ENCODE peak calls at places on chromosomes 4 and X, in seven cellular contexts. L is ovary; D is GM23248; E is H9; F is naive thymus-derived CD4-positive, alpha-beta T cell; G is pancreas; Y is uterus. H is an unnamed sample. For H3K27me3 and H3K9me3, the result is how much of the 10 kb centered on the place peaks cover.

GRCh38 chr4:73208376-73208775 is 50.2 kb downstream of the ANKRD17 start:
- DNase-seq in L (no peak), D (peak), E (no peak), F (no peak), G (no peak), Y (no peak), H (no peak)

GRCh38 chr4:108560624-108561023 is 59.8 kb upstream of the RPL34 start:
- DNase-seq in L (no peak), D (no peak), E (no peak), F (no peak), G (no peak), Y (peak), H (no peak)

GRCh38 chr4:8156617-8157016 is 2.0 kb downstream of the ABLIM2 start:
- DNase-seq in L (no peak), D (no peak), E (no peak), F (no peak), G (peak), Y (no peak), H (no peak)

GRCh38 chrX:53682885-53683555 is 3.5 kb downstream of the HUWE1 start:
- DNase-seq in L (no peak), D (peak), E (peak), F (peak), G (no peak), Y (peak), H (peak)

GRCh38 chr4:57865264-57865663 is 755.1 kb upstream of the IGFBP7 start:
- DNase-seq in L (no peak), D (no peak), E (no peak), F (no peak), G (no peak), Y (no peak), H (no peak)

GRCh38 chr4:135250040-135250439 is 1048.5 kb upstream of the PABPC4L start:
- DNase-seq in L (no peak), D (no peak), E (no peak), F (no peak), G (no peak), Y (no peak), H (no peak)

GRCh38 chrX:74613350-74614192 is 853 bp downstream of the RLIM start:
- DNase-seq in L (no peak), D (peak), E (no peak), F (no peak), G (no peak), Y (no peak), H (peak)

GRCh38 chr4:147735413-147736301 is 3.8 kb downstream of the ARHGAP10 start:
- DNase-seq in L (no peak), D (peak), E (no peak), F (no peak), G (no peak), Y (no peak), H (no peak)

GRCh38 chr4:177177446-177178160 is 132.1 kb upstream of the NEIL3 start:
- DNase-seq in L (no peak), D (peak), E (no peak), F (no peak), G (no peak), Y (no peak), H (no peak)

GRCh38 chrX:11423949-11424348 is 130.7 kb downstream of the AMELX start:
- DNase-seq in L (no peak), D (no peak), E (no peak), F (no peak), G (no peak), Y (no peak), H (no peak)

GRCh38 chrX:120517936-120518335 is 42.8 kb downstream of the CUL4B start:
- DNase-seq in L (no peak), D (peak), E (no peak), F (no peak), G (no peak), Y (no peak), H (no peak)

GRCh38 chr4:20408596-20408995 is 156.9 kb downstream of the SLIT2 start:
- DNase-seq in L (no peak), D (peak), E (no peak), F (no peak), G (no peak), Y (no peak), H (peak)

GRCh38 chrX:45508459-45508858 is 307.8 kb upstream of the DIPK2B start:
- DNase-seq in L (peak), D (no peak), E (no peak), F (no peak), G (no peak), Y (no peak), H (no peak)

GRCh38 chrX:13506574-13506973 is 62.8 kb upstream of the EGFL6 start:
- DNase-seq in L (peak), D (peak), E (no peak), F (peak), G (peak), Y (peak), H (peak)

GRCh38 chr4:52032005-52032404 is 6.1 kb downstream of the SGCB start:
- DNase-seq in L (no peak), D (no peak), E (no peak), F (no peak), G (no peak), Y (no peak), H (no peak)

GRCh38 chr4:84258905-84259830 is 239.9 kb downstream of the NKX6-1 start:
- DNase-seq in L (no peak), D (peak), E (peak), F (no peak), G (peak), Y (no peak), H (peak)

GRCh38 chr4:87527446-87528240 is 1.5 kb downstream of the SPARCL1 start:
- DNase-seq in L (no peak), D (no peak), E (no peak), F (no peak), G (no peak), Y (peak), H (peak)

GRCh38 chr4:41878170-41878941 is 56.9 kb upstream of the TMEM33 start:
- DNase-seq in L (no peak), D (no peak), E (peak), F (no peak), G (no peak), Y (no peak), H (no peak)
- H3K27me3 ChIP-seq in L (under half), D (half or more), E (half or more), F (under half), G (under half), Y (under half), H (half or more)

DNA sequence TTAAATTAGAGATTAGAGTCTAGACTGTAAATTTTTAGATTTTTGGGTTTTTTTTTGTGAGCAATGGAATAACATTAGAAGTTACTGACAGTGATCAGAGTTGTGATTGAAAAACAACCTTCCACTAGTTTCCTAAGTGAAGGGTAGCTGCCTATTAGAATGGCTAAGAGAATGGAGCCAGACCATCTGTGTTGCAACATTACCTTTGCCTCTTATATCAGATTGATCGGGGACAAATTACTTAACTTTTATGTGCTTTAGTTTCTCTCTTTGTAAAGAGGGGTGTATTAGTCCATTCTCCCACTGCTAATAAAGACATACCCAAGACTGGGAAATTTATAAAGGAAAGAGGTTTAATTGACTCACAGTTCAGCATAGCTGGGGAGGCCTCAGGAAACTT is 12.5 kb upstream of the PI4K2B start:
- DNase-seq in L (no peak), D (no peak), E (no peak), F (no peak), G (no peak), Y (no peak), H (no peak)
- H3K9me3 ChIP-seq in L (under half), D (under half), E (under half), F (half or more), G (under half), Y (under half), H (under half)

GRCh38 chr4:186708554-186708953 is 15.1 kb downstream of the FAT1 start:
- DNase-seq in L (no peak), D (no peak), E (no peak), F (no peak), G (no peak), Y (no peak), H (no peak)
- H3K27me3 ChIP-seq in L (under half), D (under half), E (under half), F (under half), G (under half), Y (under half), H (under half)

DNA sequence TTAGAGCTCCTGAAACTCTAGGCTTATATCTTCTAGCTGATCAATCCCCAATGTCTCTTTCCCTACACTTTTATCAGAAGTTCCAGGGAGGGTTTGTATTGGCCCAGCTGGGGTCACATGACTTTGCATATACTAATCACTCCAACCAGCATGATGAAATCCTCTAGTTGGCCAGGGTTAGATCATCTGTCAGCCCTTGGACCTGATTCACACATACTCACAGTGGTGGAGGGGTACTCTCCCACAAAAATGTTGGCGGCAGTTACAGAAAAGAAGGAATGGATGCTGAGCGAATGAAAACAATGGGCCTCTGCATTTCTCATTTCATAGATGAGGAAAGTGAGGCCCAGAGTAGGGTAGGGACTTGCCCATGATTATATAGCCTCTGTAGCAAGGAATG is 151.1 kb downstream of the PJA1 start:
- DNase-seq in L (no peak), D (peak), E (no peak), F (no peak), G (no peak), Y (no peak), H (no peak)
- H3K9me3 ChIP-seq in L (under half), D (under half), E (under half), F (under half), G (under half), Y (under half), H (under half)

GRCh38 chrX:18290200-18290599 is 64.3 kb downstream of the SCML2 start:
- DNase-seq in L (no peak), D (no peak), E (no peak), F (no peak), G (no peak), Y (no peak), H (no peak)
- H3K27me3 ChIP-seq in L (under half), D (under half), E (under half), F (under half), G (under half), Y (under half), H (under half)

DNA sequence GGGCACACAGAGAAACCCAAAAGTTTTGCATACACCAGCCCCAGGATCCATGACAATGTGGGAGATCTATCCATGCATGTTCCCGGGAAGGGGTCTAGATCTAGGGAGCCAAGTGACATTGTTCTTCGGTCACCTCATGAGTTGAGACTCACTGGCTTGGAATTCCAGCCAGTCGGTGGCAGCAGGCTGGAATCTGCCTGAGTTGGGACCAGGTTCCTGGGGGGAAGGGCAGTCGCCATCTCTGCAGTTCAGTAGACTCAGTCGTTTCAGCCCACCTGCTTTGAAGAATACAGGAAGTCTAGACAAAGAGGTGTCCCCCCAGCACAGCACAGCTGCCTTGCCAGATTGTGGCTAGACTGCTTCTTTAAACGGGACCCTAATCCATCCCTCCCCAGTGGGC is 46.0 kb upstream of the PBDC1 start:
- DNase-seq in L (no peak), D (no peak), E (no peak), F (no peak), G (no peak), Y (no peak), H (no peak)
- H3K9me3 ChIP-seq in L (under half), D (under half), E (under half), F (under half), G (under half), Y (under half), H (under half)

DNA sequence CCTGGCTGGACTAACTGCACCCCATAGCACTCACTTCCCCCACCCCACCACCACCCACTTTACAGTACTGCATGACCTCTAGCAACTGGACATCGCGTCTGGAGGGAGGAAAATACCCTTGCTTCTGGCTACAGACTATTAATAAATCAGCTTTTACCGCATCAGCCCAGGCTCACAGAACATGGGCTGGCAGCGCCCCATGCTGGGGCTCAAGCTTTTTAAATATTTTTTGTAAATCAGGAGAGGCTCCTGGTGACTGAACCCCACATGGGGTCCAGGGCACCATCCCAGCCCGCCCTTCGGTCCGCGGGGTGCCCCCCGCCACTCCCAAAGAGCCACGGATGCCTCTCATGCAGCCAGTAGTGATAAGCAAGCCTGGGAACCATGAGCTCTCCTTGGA is 2.7 kb downstream of the HS6ST2 start:
- DNase-seq in L (peak), D (no peak), E (no peak), F (no peak), G (no peak), Y (no peak), H (no peak)
- H3K27me3 ChIP-seq in L (under half), D (under half), E (half or more), F (under half), G (under half), Y (under half), H (under half)